ENCODE peak calls at places on chromosomes 4 and X, in eight cellular contexts. M is neuronal stem cell; W is PC-9; Z is CD8-positive, alpha-beta T cell; T is ovary; V is small intestine; A is CD4-positive, CD25-positive, alpha-beta regulatory T cell; P is mammary epithelial cell. G is an unnamed sample. For H3K9me3, the result is how much of the 10 kb centered on the place peaks cover.

GRCh38 chrX:25968920-25969319 is 169.2 kb upstream of the MAGEB18 start:
- DNase-seq in W (peak), M (peak), A (peak), P (no peak), T (no peak), Z (no peak), V (no peak), G (peak)

GRCh38 chr4:1191621-1192020 is 19.2 kb upstream of the SPON2 start:
- DNase-seq in V (no peak), Z (no peak), W (peak), M (no peak), P (no peak), A (no peak), T (peak), G (no peak)

GRCh38 chr4:172858731-172859230 is 309.8 kb upstream of the GALNT7 start:
- DNase-seq in V (no peak), A (no peak), Z (no peak), W (no peak), P (no peak), T (no peak), M (no peak), G (no peak)

GRCh38 chrX:14865201-14865600 is 7.7 kb downstream of the FANCB start:
- DNase-seq in W (no peak), V (no peak), M (no peak), A (no peak), P (no peak), T (no peak), Z (no peak), G (no peak)

GRCh38 chr4:142563682-142564291 is 282.3 kb downstream of the INPP4B start:
- DNase-seq in M (no peak), T (no peak), P (peak), V (no peak), A (no peak), Z (no peak), W (no peak), G (peak)

GRCh38 chrX:24190500-24191156 is 41.1 kb downstream of the ZFX start:
- DNase-seq in A (no peak), Z (no peak), W (no peak), T (no peak), P (no peak), V (peak), M (no peak), G (no peak)

GRCh38 chrX:42944381-42944998 is 166.5 kb upstream of the PPP1R2C start:
- DNase-seq in V (peak), A (peak), M (no peak), W (no peak), P (no peak), Z (peak), T (no peak), G (no peak)

GRCh38 chr4:40719008-40719623 is 30.6 kb upstream of the NSUN7 start:
- DNase-seq in P (peak), M (no peak), V (peak), T (no peak), Z (no peak), W (peak), A (peak), G (no peak)

GRCh38 chr4:81486502-81486901 is 14.8 kb upstream of the RASGEF1B start:
- DNase-seq in M (no peak), T (no peak), Z (no peak), A (no peak), W (no peak), V (no peak), P (no peak), G (no peak)

GRCh38 chr4:124437853-124438495 is 274.6 kb downstream of the ANKRD50 start:
- DNase-seq in Z (no peak), P (peak), T (no peak), V (peak), A (no peak), W (peak), M (no peak), G (no peak)

GRCh38 chr4:155608231-155608885 is 58.3 kb upstream of the GUCY1A1 start:
- DNase-seq in V (no peak), P (no peak), T (no peak), Z (no peak), W (no peak), A (no peak), M (no peak), G (no peak)

GRCh38 chrX:5748751-5749150 is 479.9 kb downstream of the NLGN4X start:
- DNase-seq in P (no peak), A (no peak), V (no peak), T (no peak), M (no peak), Z (no peak), W (no peak), G (no peak)

GRCh38 chr4:4575284-4576211 is 33.7 kb upstream of the STX18 start:
- DNase-seq in T (peak), A (peak), W (peak), M (peak), V (peak), P (no peak), Z (peak), G (no peak)

GRCh38 chr4:162650166-162650565 is 486.4 kb upstream of the FSTL5 start:
- DNase-seq in W (no peak), V (no peak), Z (no peak), T (no peak), A (no peak), M (no peak), P (no peak), G (no peak)

GRCh38 chr4:173208420-173208819 is 39.8 kb downstream of the GALNT7 start:
- DNase-seq in T (no peak), V (no peak), Z (no peak), W (no peak), P (no peak), M (no peak), A (no peak), G (no peak)

GRCh38 chr4:168306476-168306875 is 12.1 kb downstream of the DDX60 start:
- DNase-seq in T (no peak), P (no peak), W (no peak), Z (no peak), V (no peak), M (no peak), A (peak), G (no peak)

GRCh38 chrX:110244951-110245480 is 72.9 kb downstream of the AMMECR1 start:
- DNase-seq in A (no peak), W (no peak), M (no peak), V (no peak), P (no peak), Z (no peak), T (no peak), G (no peak)

GRCh38 chr4:172716291-172716690 is 452.3 kb upstream of the GALNT7 start:
- DNase-seq in W (no peak), V (no peak), Z (no peak), T (no peak), P (no peak), M (no peak), A (no peak), G (peak)

GRCh38 chr4:71113294-71113693 is 119.8 kb downstream of the DCK start:
- DNase-seq in W (no peak), T (no peak), A (no peak), P (no peak), Z (no peak), V (peak), M (no peak), G (peak)

GRCh38 chrX:67614006-67614405 is 70.2 kb downstream of the AR start:
- DNase-seq in T (no peak), Z (no peak), M (no peak), W (no peak), V (no peak), P (no peak), A (no peak), G (no peak)

DNA sequence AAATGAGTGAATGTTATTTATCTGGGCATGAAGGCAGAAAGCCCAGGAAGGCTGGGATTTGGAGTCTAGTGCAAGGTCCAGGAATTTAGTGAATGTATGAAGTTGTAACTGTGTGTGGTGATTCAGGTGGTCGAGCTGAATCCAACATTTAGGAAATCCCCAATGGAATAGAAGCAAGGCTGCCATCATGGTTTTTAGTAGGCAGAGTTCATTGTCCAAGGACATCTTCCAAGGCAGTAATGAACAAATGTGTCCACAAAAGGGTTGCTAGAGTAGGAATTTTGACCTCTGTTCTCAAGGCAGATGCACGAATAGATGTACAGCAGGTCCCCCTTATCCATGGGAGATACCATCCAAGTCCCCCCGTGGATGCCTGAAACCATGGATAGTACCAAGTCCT is 42.9 kb upstream of the ACSL1 start:
- DNase-seq in Z (no peak), V (no peak), T (no peak), P (no peak), A (no peak), W (no peak), M (no peak), G (no peak)
- H3K4me3 ChIP-seq in Z (no peak), V (no peak), T (no peak), P (no peak), A (no peak), W (no peak), M (no peak), G (no peak)

DNA sequence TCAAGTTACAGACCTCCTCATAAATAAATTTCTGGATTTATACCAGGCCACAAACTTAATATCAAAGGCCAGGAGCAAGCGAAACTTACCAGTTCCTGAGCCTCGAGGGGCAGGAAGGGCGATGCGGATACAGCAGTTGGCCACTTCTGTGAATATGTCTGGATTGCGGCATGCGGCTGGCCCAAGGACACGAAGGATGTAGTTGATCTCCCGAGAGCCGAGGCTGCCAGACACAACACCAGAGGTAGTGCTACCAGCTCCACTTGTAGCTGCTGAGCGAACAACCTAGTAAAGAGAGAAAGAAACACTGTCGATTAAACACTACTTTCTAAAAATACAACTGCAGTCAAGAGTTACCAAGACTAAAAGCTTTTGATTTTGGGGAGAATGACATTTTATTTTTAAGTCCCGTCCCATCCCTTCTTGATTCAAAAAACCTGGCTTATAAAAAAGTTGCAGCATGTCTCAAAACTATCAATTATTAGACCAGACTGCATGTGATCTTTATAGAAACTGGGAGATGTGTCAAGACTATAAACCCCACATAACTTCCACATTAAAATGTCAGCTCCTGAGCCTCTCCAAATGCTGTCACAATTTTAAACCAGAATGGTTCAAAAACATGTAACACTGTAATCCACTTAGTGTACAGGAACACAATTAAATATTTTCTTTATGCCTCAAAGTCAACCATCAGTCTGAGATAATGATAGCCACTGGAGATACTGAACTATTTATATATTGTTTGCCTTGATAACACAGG is 105.6 kb downstream of the HUWE1 start:
- DNase-seq in M (no peak), T (no peak), Z (no peak), A (no peak), P (no peak), W (no peak), V (no peak), G (no peak)
- H3K9me3 ChIP-seq in M (under half), T (under half), Z (under half), A (under half), P (under half), W (under half), V (under half), G (under half)

GRCh38 chr4:5893591-5893990 is 705 bp upstream of the CRMP1 start:
- DNase-seq in M (no peak), A (no peak), P (no peak), W (no peak), V (no peak), Z (no peak), T (no peak), G (no peak)

GRCh38 chr4:5893013-5893580 is at the start of gene CRMP1:
- DNase-seq in W (no peak), V (no peak), T (no peak), P (no peak), Z (no peak), A (no peak), M (peak), G (no peak)

GRCh38 chr4:5894266-5894665 is 1.4 kb upstream of the CRMP1 start:
- DNase-seq in Z (no peak), T (no peak), A (no peak), W (no peak), M (no peak), P (no peak), V (no peak), G (peak)

GRCh38 chr4:5891563-5892320 is 1.1 kb downstream of the CRMP1 start:
- DNase-seq in A (no peak), V (no peak), M (no peak), P (no peak), W (no peak), T (no peak), Z (no peak), G (no peak)

GRCh38 chr4:5892321-5893012 is 419 bp downstream of the CRMP1 start:
- DNase-seq in P (no peak), V (no peak), T (no peak), W (no peak), M (no peak), A (no peak), Z (no peak), G (no peak)
- H3K4me3 ChIP-seq in P (no peak), V (no peak), T (no peak), W (no peak), M (peak), A (no peak), Z (no peak), G (no peak)

DNA sequence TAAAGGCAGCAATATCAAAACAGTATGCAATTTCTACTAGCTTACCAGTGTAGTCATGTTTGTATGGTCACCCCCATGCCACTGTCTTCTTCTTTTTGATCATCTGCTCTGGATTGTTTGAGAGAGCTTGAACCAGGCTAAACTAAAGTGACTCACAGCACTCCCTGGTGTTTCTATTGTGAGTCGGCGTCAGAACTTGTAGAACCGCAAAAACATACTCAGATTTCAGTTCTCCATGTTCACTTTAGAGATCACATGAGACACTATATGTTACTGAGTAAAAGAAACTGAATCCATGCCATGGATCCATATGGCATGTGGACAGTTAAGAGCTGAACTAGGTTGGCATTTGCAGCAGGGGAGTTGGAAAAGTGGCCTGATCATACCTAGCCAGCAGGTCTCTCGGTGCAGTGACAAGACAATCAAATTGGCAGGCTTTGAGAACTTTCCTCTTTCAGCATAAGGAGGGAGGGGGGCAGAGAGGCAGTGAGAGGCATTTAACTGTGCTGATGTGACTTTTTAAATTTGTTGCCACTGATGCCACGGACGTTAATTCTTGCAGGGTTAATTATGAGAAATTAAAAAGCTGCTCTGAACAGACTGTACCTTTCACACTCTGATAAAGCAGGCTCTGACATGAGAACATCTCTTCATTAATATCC is 88.4 kb downstream of the AFF2 start:
- DNase-seq in W (no peak), T (no peak), M (no peak), V (no peak), Z (no peak), P (peak), A (no peak), G (no peak)
- H3K9me3 ChIP-seq in W (under half), T (under half), M (under half), V (under half), Z (under half), P (under half), A (under half), G (under half)

GRCh38 chr4:73945674-73946449 is 36.0 kb downstream of the PF4 start:
- DNase-seq in M (no peak), V (no peak), T (no peak), A (no peak), W (no peak), Z (no peak), P (no peak), G (no peak)

GRCh38 chr4:73947239-73947985 is 34.4 kb downstream of the PF4 start:
- DNase-seq in A (no peak), T (no peak), V (peak), W (no peak), P (no peak), M (no peak), Z (no peak), G (no peak)

GRCh38 chr4:73945140-73945539 is 36.7 kb downstream of the PF4 start:
- DNase-seq in V (no peak), Z (no peak), W (no peak), M (no peak), T (no peak), P (no peak), A (no peak), G (no peak)

GRCh38 chr4:73944061-73944875 is 37.6 kb downstream of the PF4 start:
- DNase-seq in A (no peak), Z (no peak), W (peak), T (peak), P (peak), V (peak), M (peak), G (no peak)

DNA sequence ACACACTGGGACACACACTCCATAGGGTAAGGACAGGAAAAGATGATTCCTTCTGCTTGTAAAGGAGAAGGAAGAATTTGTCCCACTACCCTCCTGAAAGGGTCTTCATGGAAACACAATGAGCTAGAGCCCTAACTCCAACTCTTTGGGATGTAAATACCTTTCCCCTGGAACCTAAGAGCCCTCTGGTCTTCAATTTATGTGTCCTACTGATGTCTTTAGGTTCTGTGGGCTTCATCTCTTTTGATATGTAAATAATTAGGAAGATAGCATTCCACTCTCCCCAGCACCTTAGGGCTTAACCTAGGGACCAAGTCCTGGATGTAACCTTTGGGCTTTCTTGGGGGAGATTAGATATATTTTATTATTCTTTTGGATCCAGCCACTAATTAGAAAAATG is 38.3 kb downstream of the PF4 start:
- DNase-seq in Z (no peak), A (no peak), M (no peak), P (no peak), V (no peak), W (no peak), T (no peak), G (no peak)
- H3K4me3 ChIP-seq in Z (no peak), A (no peak), M (no peak), P (no peak), V (no peak), W (no peak), T (no peak), G (no peak)

GRCh38 chrX:155877288-155877687 is 3.9 kb upstream of the VAMP7 start:
- DNase-seq in V (no peak), Z (no peak), A (no peak), M (no peak), W (no peak), P (no peak), T (no peak), G (no peak)

GRCh38 chrX:155873203-155873602 is 7.9 kb upstream of the VAMP7 start:
- DNase-seq in A (no peak), M (no peak), T (no peak), P (no peak), Z (peak), V (no peak), W (no peak), G (no peak)

GRCh38 chrX:155876704-155877103 is 4.4 kb upstream of the VAMP7 start:
- DNase-seq in P (no peak), T (no peak), W (no peak), M (no peak), Z (no peak), A (no peak), V (no peak), G (no peak)

GRCh38 chrX:155871934-155872333 is 9.2 kb upstream of the VAMP7 start:
- DNase-seq in A (no peak), W (no peak), M (no peak), P (no peak), V (no peak), T (no peak), Z (no peak), G (no peak)

DNA sequence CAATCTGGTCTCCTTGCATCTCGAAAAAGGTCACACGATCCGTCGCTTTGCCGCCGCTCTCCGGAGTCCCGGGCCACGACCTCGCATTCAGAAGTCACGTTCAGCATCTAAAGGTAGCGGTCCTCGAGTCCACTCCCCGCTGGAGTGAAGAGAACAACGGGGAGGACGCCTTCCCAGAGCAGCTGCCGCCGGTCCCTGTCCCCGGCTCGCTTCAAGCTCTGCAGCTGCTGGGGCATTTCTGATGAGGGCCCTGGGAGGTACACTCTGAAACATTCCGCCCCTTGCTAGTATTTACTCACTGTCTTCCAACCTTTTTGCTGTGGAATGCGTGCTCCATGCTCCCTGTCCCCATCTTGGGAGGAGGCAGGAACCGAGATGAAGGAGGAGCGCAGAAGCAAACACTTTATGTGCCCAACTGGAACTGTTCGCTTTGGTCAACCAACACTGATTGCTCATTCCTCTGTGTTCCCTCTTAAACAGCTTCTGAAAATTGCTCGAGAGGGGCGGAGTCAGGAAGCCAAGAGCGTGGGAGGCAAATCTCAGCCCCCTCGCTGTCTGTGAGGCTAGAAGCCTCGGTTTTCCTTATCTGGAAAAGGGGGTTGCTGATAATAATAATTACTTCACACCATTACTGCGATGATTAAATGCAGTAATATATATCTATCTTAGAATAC is 6.4 kb upstream of the VAMP7 start:
- DNase-seq in A (no peak), V (no peak), Z (no peak), P (no peak), M (no peak), W (no peak), T (no peak), G (peak)
- H3K9me3 ChIP-seq in A (under half), V (under half), Z (under half), P (under half), M (under half), W (under half), T (under half), G (under half)

G was measured in SJCRH30.